ENCODE peak calls at places on chromosomes 6 and 20, in four cellular contexts. One of them, this sample, is unnamed.

GRCh38 chr6:31922942-31923341 is 4.6 kb upstream of the C2 start:
- DNase-seq in NCI-H2081: peak
- DNase-seq in AG10803: no peak
- DNase-seq in Calu3: peak
- DNase-seq in this sample: no peak

GRCh38 chr6:142463988-142464387 is 162.2 kb downstream of the ADGRG6 start:
- DNase-seq in NCI-H2081: no peak
- DNase-seq in AG10803: no peak
- DNase-seq in Calu3: no peak
- DNase-seq in this sample: no peak

GRCh38 chr6:136051140-136051775 is 198.9 kb downstream of the MTFR2 start:
- DNase-seq in NCI-H2081: no peak
- DNase-seq in AG10803: no peak
- DNase-seq in Calu3: no peak
- DNase-seq in this sample: no peak

GRCh38 chr20:1618479-1618878 is 1.3 kb downstream of the SIRPB1 start:
- DNase-seq in NCI-H2081: no peak
- DNase-seq in AG10803: no peak
- DNase-seq in Calu3: no peak
- DNase-seq in this sample: no peak

GRCh38 chr6:57822896-57823358 is 505.5 kb downstream of the PRIM2 start:
- DNase-seq in NCI-H2081: no peak
- DNase-seq in AG10803: no peak
- DNase-seq in Calu3: no peak
- DNase-seq in this sample: no peak

GRCh38 chr6:46324706-46325105 is 153.9 kb upstream of the ENPP5 start:
- DNase-seq in NCI-H2081: peak
- DNase-seq in AG10803: no peak
- DNase-seq in Calu3: no peak
- DNase-seq in this sample: no peak

GRCh38 chr6:108080010-108080780 is 5.7 kb upstream of the OSTM1 start:
- DNase-seq in NCI-H2081: no peak
- DNase-seq in AG10803: peak
- DNase-seq in Calu3: peak
- DNase-seq in this sample: no peak

GRCh38 chr20:57484772-57485171 is 40.2 kb downstream of the CTCFL start:
- DNase-seq in NCI-H2081: no peak
- DNase-seq in AG10803: no peak
- DNase-seq in Calu3: no peak
- DNase-seq in this sample: no peak

GRCh38 chr6:35445691-35446090 is 6.4 kb upstream of the FANCE start:
- DNase-seq in NCI-H2081: no peak
- DNase-seq in AG10803: peak
- DNase-seq in Calu3: no peak
- DNase-seq in this sample: no peak

This sample was measured in colonic mucosa.